ENCODE peak calls at places on chromosomes 12 and 14, in five cellular contexts. One of them, this sample, is unnamed.

GRCh38 chr12:33438025-33438772 is 1.4 kb downstream of the SYT10 start:
- DNase-seq in mammary epithelial cell: no peak
- DNase-seq in HCT116: no peak
- DNase-seq in K562: no peak
- DNase-seq in H1: no peak
- DNase-seq in this sample: peak

GRCh38 chr12:71250186-71250585 is 92.4 kb upstream of the TSPAN8 start:
- DNase-seq in K562: no peak
- DNase-seq in HCT116: no peak
- DNase-seq in mammary epithelial cell: peak
- DNase-seq in H1: no peak
- DNase-seq in this sample: no peak

GRCh38 chr12:32030151-32030550 is 70.9 kb downstream of the RESF1 start:
- DNase-seq in H1: no peak
- DNase-seq in HCT116: no peak
- DNase-seq in K562: no peak
- DNase-seq in mammary epithelial cell: no peak
- DNase-seq in this sample: no peak

GRCh38 chr12:131833896-131834641 is 5.9 kb downstream of the MMP17 start:
- DNase-seq in HCT116: no peak
- DNase-seq in H1: peak
- DNase-seq in mammary epithelial cell: no peak
- DNase-seq in K562: no peak
- DNase-seq in this sample: no peak

GRCh38 chr12:70196732-70197361 is 46.4 kb upstream of the CNOT2 start:
- DNase-seq in H1: no peak
- DNase-seq in mammary epithelial cell: no peak
- DNase-seq in HCT116: no peak
- DNase-seq in K562: no peak
- DNase-seq in this sample: no peak

GRCh38 chr12:5027436-5027835 is 16.2 kb upstream of the KCNA5 start:
- DNase-seq in mammary epithelial cell: no peak
- DNase-seq in K562: no peak
- DNase-seq in H1: no peak
- DNase-seq in HCT116: no peak
- DNase-seq in this sample: no peak

GRCh38 chr14:89911018-89911919 is 43.3 kb downstream of the EFCAB11 start:
- DNase-seq in K562: no peak
- DNase-seq in HCT116: no peak
- DNase-seq in mammary epithelial cell: no peak
- DNase-seq in H1: peak
- DNase-seq in this sample: peak

GRCh38 chr12:101127521-101128219 is 82.4 kb downstream of the SLC5A8 start:
- DNase-seq in mammary epithelial cell: no peak
- DNase-seq in K562: no peak
- DNase-seq in H1: no peak
- DNase-seq in HCT116: no peak
- DNase-seq in this sample: no peak

GRCh38 chr12:19850341-19851065 is 411.2 kb downstream of the AEBP2 start:
- DNase-seq in HCT116: no peak
- DNase-seq in mammary epithelial cell: peak
- DNase-seq in K562: no peak
- DNase-seq in H1: no peak
- DNase-seq in this sample: no peak

GRCh38 chr14:102499401-102500189 is 10.0 kb downstream of the ANKRD9 start:
- DNase-seq in K562: no peak
- DNase-seq in HCT116: no peak
- DNase-seq in H1: no peak
- DNase-seq in mammary epithelial cell: no peak
- DNase-seq in this sample: no peak

GRCh38 chr12:95096852-95097251 is 23.4 kb upstream of the NR2C1 start:
- DNase-seq in H1: no peak
- DNase-seq in mammary epithelial cell: no peak
- DNase-seq in K562: no peak
- DNase-seq in HCT116: no peak
- DNase-seq in this sample: no peak

GRCh38 chr12:56007892-56008471 is 10.9 kb downstream of the SUOX start:
- DNase-seq in K562: no peak
- DNase-seq in HCT116: no peak
- DNase-seq in H1: no peak
- DNase-seq in mammary epithelial cell: peak
- DNase-seq in this sample: no peak

GRCh38 chr14:68232643-68233055 is 413.1 kb downstream of the RAD51B start:
- DNase-seq in K562: no peak
- DNase-seq in H1: no peak
- DNase-seq in HCT116: peak
- DNase-seq in mammary epithelial cell: peak
- DNase-seq in this sample: no peak

GRCh38 chr12:132771126-132771838 is 9.7 kb upstream of the ANKLE2 start:
- DNase-seq in K562: no peak
- DNase-seq in HCT116: no peak
- DNase-seq in mammary epithelial cell: no peak
- DNase-seq in H1: no peak
- DNase-seq in this sample: no peak

GRCh38 chr12:63070709-63071108 is 80.3 kb downstream of the AVPR1A start:
- DNase-seq in mammary epithelial cell: no peak
- DNase-seq in H1: no peak
- DNase-seq in HCT116: no peak
- DNase-seq in K562: no peak
- DNase-seq in this sample: no peak

GRCh38 chr12:78559441-78559840 is 305.1 kb upstream of the SYT1 start:
- DNase-seq in HCT116: no peak
- DNase-seq in mammary epithelial cell: no peak
- DNase-seq in K562: no peak
- DNase-seq in H1: no peak
- DNase-seq in this sample: no peak

GRCh38 chr12:131698286-131698685 is 12.6 kb upstream of the SFSWAP start:
- DNase-seq in K562: no peak
- DNase-seq in HCT116: no peak
- DNase-seq in H1: no peak
- DNase-seq in mammary epithelial cell: no peak
- DNase-seq in this sample: no peak

GRCh38 chr12:106025129-106025528 is 113.6 kb downstream of the NUAK1 start:
- DNase-seq in H1: no peak
- DNase-seq in HCT116: no peak
- DNase-seq in mammary epithelial cell: no peak
- DNase-seq in K562: no peak
- DNase-seq in this sample: no peak

GRCh38 chr12:153080-153746 is 60.7 kb downstream of the SLC6A12 start:
- DNase-seq in mammary epithelial cell: peak
- DNase-seq in K562: peak
- DNase-seq in H1: peak
- DNase-seq in HCT116: peak
- DNase-seq in this sample: peak

GRCh38 chr14:67461341-67461985 is 27.1 kb downstream of the TMEM229B start:
- DNase-seq in mammary epithelial cell: peak
- DNase-seq in K562: no peak
- DNase-seq in H1: no peak
- DNase-seq in HCT116: no peak
- DNase-seq in this sample: no peak

GRCh38 chr14:61109288-61109687 is 128.2 kb downstream of the SLC38A6 start:
- DNase-seq in mammary epithelial cell: no peak
- DNase-seq in K562: no peak
- DNase-seq in H1: peak
- DNase-seq in HCT116: no peak
- DNase-seq in this sample: no peak

GRCh38 chr12:4653257-4653656 is 4.3 kb downstream of the NDUFA9 start:
- DNase-seq in H1: no peak
- DNase-seq in mammary epithelial cell: no peak
- DNase-seq in K562: no peak
- DNase-seq in HCT116: no peak
- DNase-seq in this sample: no peak

GRCh38 chr12:123948401-123949117 is 24.1 kb downstream of the CCDC92 start:
- DNase-seq in K562: no peak
- DNase-seq in mammary epithelial cell: no peak
- DNase-seq in HCT116: no peak
- DNase-seq in H1: no peak
- DNase-seq in this sample: no peak

GRCh38 chr14:80315681-80316080 is 104.4 kb upstream of the DIO2 start:
- DNase-seq in HCT116: no peak
- DNase-seq in H1: no peak
- DNase-seq in K562: no peak
- DNase-seq in mammary epithelial cell: no peak
- DNase-seq in this sample: no peak

GRCh38 chr12:5904441-5904840 is 40.6 kb downstream of the ANO2 start:
- DNase-seq in H1: no peak
- DNase-seq in K562: no peak
- DNase-seq in mammary epithelial cell: no peak
- DNase-seq in HCT116: no peak
- DNase-seq in this sample: no peak

GRCh38 chr12:93244514-93245077 is 133.1 kb upstream of the NUDT4 start:
- DNase-seq in mammary epithelial cell: no peak
- DNase-seq in HCT116: no peak
- DNase-seq in H1: no peak
- DNase-seq in K562: no peak
- DNase-seq in this sample: no peak

GRCh38 chr14:99815696-99816095 is 22.5 kb downstream of the EML1 start:
- DNase-seq in HCT116: no peak
- DNase-seq in K562: no peak
- DNase-seq in mammary epithelial cell: no peak
- DNase-seq in H1: no peak
- DNase-seq in this sample: no peak

GRCh38 chr12:58665375-58665774 is 254.9 kb downstream of the LRIG3 start:
- DNase-seq in H1: no peak
- DNase-seq in HCT116: no peak
- DNase-seq in mammary epithelial cell: no peak
- DNase-seq in K562: no peak
- DNase-seq in this sample: no peak

GRCh38 chr12:105933671-105934665 is 204.8 kb downstream of the NUAK1 start:
- DNase-seq in mammary epithelial cell: peak
- DNase-seq in HCT116: no peak
- DNase-seq in H1: no peak
- DNase-seq in K562: no peak
- DNase-seq in this sample: no peak

GRCh38 chr12:124545508-124546418 is 21.6 kb downstream of the NCOR2 start:
- DNase-seq in mammary epithelial cell: no peak
- DNase-seq in H1: no peak
- DNase-seq in K562: no peak
- DNase-seq in HCT116: no peak
- DNase-seq in this sample: no peak

GRCh38 chr14:89617142-89617460 is 200.1 kb upstream of the FOXN3 start:
- DNase-seq in H1: no peak
- DNase-seq in K562: no peak
- DNase-seq in HCT116: no peak
- DNase-seq in mammary epithelial cell: no peak
- DNase-seq in this sample: no peak

GRCh38 chr12:27906658-27907473 is 65.7 kb downstream of the PTHLH start:
- DNase-seq in H1: no peak
- DNase-seq in mammary epithelial cell: no peak
- DNase-seq in HCT116: no peak
- DNase-seq in K562: no peak
- DNase-seq in this sample: no peak

DNA sequence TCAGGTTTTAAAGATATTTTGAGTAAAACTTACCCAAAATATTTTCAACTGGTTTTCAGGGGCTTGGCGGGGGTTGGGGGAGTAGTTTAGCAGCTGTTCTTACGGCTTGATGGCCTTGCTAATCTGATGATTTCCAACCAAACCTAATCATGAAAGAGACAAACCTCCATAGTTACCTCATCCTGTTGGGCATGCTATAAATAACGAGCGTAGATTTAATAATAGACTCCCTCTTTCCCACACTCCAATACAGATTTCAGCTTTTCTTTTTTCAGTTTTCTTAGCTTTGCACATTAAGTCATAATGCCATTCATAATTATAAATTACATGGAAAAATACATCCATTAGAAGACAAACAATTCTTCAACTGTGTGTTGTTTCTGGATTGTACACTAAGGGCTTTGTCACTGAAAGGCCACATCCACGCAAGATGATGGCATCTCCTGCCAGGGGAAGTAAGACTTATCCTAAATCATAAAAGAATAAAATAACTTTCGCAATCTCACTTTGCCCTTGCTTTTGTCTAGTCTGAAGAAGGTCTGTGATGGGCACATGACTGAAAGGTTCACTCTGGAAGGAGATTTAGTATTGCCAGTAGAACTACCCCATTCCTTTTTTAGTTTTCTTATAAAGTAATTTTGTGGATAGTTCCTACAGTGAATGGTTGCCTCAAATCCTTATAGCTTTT is 23.2 kb downstream of the ITPR2 start:
- DNase-seq in mammary epithelial cell: no peak
- DNase-seq in H1: no peak
- DNase-seq in HCT116: no peak
- DNase-seq in K562: no peak
- DNase-seq in this sample: no peak
- H3K9ac ChIP-seq in mammary epithelial cell: no peak
- H3K9ac ChIP-seq in H1: no peak
- H3K9ac ChIP-seq in HCT116: no peak
- H3K9ac ChIP-seq in K562: no peak
- H3K9ac ChIP-seq in this sample: no peak

DNA sequence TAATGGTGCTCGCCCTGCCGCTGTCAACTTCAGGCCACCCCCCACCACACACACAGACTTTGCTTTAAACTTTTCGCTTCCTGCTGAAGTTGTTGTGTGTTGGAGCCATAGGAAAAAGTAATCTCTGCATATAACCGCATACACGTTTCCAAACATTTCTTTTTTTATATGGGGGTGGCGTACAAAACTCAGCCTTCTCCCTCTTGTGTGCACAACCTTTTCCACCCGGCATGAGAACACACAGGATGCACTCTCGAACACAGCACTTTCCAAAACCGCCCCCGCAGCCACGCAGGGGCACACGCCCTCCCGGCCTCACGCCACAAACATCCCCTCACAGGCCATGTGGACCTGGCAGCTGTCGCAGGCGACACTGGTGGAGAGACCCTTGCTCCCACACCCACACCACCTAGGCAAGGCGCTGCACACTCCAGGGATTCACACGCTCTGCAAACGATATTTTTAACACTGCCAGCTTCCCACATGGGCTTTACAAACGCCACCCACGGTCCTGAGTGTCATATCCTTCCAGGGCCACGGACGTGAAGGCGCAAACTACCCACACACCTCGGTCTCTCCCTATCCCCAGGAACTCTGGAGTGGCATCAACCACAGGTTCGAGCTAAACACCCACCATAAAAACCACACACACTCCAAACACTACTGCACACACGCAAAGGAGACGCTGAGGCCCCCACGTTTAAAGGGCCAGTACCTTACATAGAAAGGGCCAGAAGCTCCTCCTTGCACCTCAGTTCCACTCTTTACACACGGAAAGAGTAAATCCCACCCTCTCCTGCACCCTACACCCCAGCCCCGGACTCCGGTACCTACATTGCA is 12.3 kb upstream of the ITGB7 start:
- DNase-seq in K562: peak
- DNase-seq in H1: no peak
- DNase-seq in HCT116: no peak
- DNase-seq in mammary epithelial cell: peak
- DNase-seq in this sample: no peak
- H3K9ac ChIP-seq in K562: peak
- H3K9ac ChIP-seq in H1: peak
- H3K9ac ChIP-seq in HCT116: peak
- H3K9ac ChIP-seq in mammary epithelial cell: peak
- H3K9ac ChIP-seq in this sample: peak

GRCh38 chr14:55441286-55441685 is 870 bp upstream of the TBPL2 start:
- DNase-seq in H1: no peak
- DNase-seq in K562: no peak
- DNase-seq in HCT116: no peak
- DNase-seq in mammary epithelial cell: no peak
- DNase-seq in this sample: no peak
- H3K9ac ChIP-seq in H1: no peak
- H3K9ac ChIP-seq in K562: no peak
- H3K9ac ChIP-seq in HCT116: no peak
- H3K9ac ChIP-seq in mammary epithelial cell: no peak
- H3K9ac ChIP-seq in this sample: no peak

GRCh38 chr14:77025744-77026165 is 2.8 kb downstream of the IRF2BPL start:
- DNase-seq in K562: no peak
- DNase-seq in H1: no peak
- DNase-seq in HCT116: no peak
- DNase-seq in mammary epithelial cell: peak
- DNase-seq in this sample: no peak
- H3K9ac ChIP-seq in K562: peak
- H3K9ac ChIP-seq in H1: peak
- H3K9ac ChIP-seq in HCT116: peak
- H3K9ac ChIP-seq in mammary epithelial cell: peak
- H3K9ac ChIP-seq in this sample: peak